ENCODE peak calls at places on chromosome 5, in eight cellular contexts. One of them, this sample, is unnamed.

GRCh38 chr5:78751872-78752271 is 103.3 kb upstream of the LHFPL2 start:
- DNase-seq in pulmonary artery endothelial cell: no peak
- DNase-seq in GM06990: no peak
- DNase-seq in left ventricle myocardium superior: no peak
- DNase-seq in NCI-H460: no peak
- DNase-seq in memory B cell: no peak
- DNase-seq in hepatocyte: no peak
- DNase-seq in globus pallidus: no peak
- DNase-seq in this sample: no peak

GRCh38 chr5:90221947-90222346 is 187.6 kb downstream of the CETN3 start:
- DNase-seq in left ventricle myocardium superior: no peak
- DNase-seq in memory B cell: no peak
- DNase-seq in pulmonary artery endothelial cell: no peak
- DNase-seq in NCI-H460: no peak
- DNase-seq in GM06990: no peak
- DNase-seq in hepatocyte: no peak
- DNase-seq in globus pallidus: no peak
- DNase-seq in this sample: no peak

GRCh38 chr5:138448481-138449398 is 9.9 kb downstream of the REEP2 start:
- DNase-seq in left ventricle myocardium superior: no peak
- DNase-seq in memory B cell: no peak
- DNase-seq in NCI-H460: no peak
- DNase-seq in GM06990: no peak
- DNase-seq in hepatocyte: no peak
- DNase-seq in globus pallidus: no peak
- DNase-seq in pulmonary artery endothelial cell: no peak
- DNase-seq in this sample: no peak

GRCh38 chr5:151213803-151214613 is 9.9 kb downstream of the CCDC69 start:
- DNase-seq in globus pallidus: peak
- DNase-seq in pulmonary artery endothelial cell: no peak
- DNase-seq in memory B cell: peak
- DNase-seq in GM06990: peak
- DNase-seq in NCI-H460: peak
- DNase-seq in hepatocyte: peak
- DNase-seq in left ventricle myocardium superior: peak
- DNase-seq in this sample: peak

GRCh38 chr5:147427784-147428401 is 82.0 kb downstream of the DPYSL3 start:
- DNase-seq in pulmonary artery endothelial cell: no peak
- DNase-seq in left ventricle myocardium superior: no peak
- DNase-seq in NCI-H460: no peak
- DNase-seq in hepatocyte: no peak
- DNase-seq in memory B cell: no peak
- DNase-seq in globus pallidus: no peak
- DNase-seq in GM06990: no peak
- DNase-seq in this sample: no peak

GRCh38 chr5:157108961-157109360 is at the start of gene HAVCR2:
- DNase-seq in globus pallidus: peak
- DNase-seq in hepatocyte: no peak
- DNase-seq in NCI-H460: no peak
- DNase-seq in GM06990: peak
- DNase-seq in left ventricle myocardium superior: peak
- DNase-seq in memory B cell: peak
- DNase-seq in pulmonary artery endothelial cell: no peak
- DNase-seq in this sample: no peak

GRCh38 chr5:39500656-39501295 is 76.0 kb upstream of the DAB2 start:
- DNase-seq in GM06990: no peak
- DNase-seq in left ventricle myocardium superior: no peak
- DNase-seq in memory B cell: no peak
- DNase-seq in pulmonary artery endothelial cell: no peak
- DNase-seq in globus pallidus: no peak
- DNase-seq in NCI-H460: no peak
- DNase-seq in hepatocyte: no peak
- DNase-seq in this sample: no peak

GRCh38 chr5:92081958-92082712 is 699.0 kb upstream of the ARRDC3 start:
- DNase-seq in hepatocyte: no peak
- DNase-seq in GM06990: no peak
- DNase-seq in left ventricle myocardium superior: no peak
- DNase-seq in globus pallidus: no peak
- DNase-seq in memory B cell: no peak
- DNase-seq in NCI-H460: no peak
- DNase-seq in pulmonary artery endothelial cell: no peak
- DNase-seq in this sample: no peak

GRCh38 chr5:10596886-10597451 is 33.1 kb downstream of the ANKRD33B start:
- DNase-seq in memory B cell: no peak
- DNase-seq in hepatocyte: no peak
- DNase-seq in pulmonary artery endothelial cell: no peak
- DNase-seq in NCI-H460: no peak
- DNase-seq in GM06990: no peak
- DNase-seq in globus pallidus: no peak
- DNase-seq in left ventricle myocardium superior: no peak
- DNase-seq in this sample: no peak

GRCh38 chr5:65791721-65792698 is 70.0 kb downstream of the NLN start:
- DNase-seq in memory B cell: no peak
- DNase-seq in GM06990: no peak
- DNase-seq in hepatocyte: no peak
- DNase-seq in pulmonary artery endothelial cell: no peak
- DNase-seq in left ventricle myocardium superior: no peak
- DNase-seq in NCI-H460: no peak
- DNase-seq in globus pallidus: peak
- DNase-seq in this sample: no peak

GRCh38 chr5:124053340-124053739 is 541.4 kb downstream of the CSNK1G3 start:
- DNase-seq in hepatocyte: no peak
- DNase-seq in NCI-H460: no peak
- DNase-seq in left ventricle myocardium superior: no peak
- DNase-seq in globus pallidus: no peak
- DNase-seq in pulmonary artery endothelial cell: no peak
- DNase-seq in memory B cell: no peak
- DNase-seq in GM06990: no peak
- DNase-seq in this sample: no peak

GRCh38 chr5:111251941-111252340 is 27.8 kb downstream of the CAMK4 start:
- DNase-seq in NCI-H460: no peak
- DNase-seq in pulmonary artery endothelial cell: no peak
- DNase-seq in GM06990: no peak
- DNase-seq in globus pallidus: no peak
- DNase-seq in hepatocyte: no peak
- DNase-seq in left ventricle myocardium superior: no peak
- DNase-seq in memory B cell: no peak
- DNase-seq in this sample: no peak

GRCh38 chr5:16791036-16791705 is 144.9 kb downstream of the MYO10 start:
- DNase-seq in globus pallidus: peak
- DNase-seq in memory B cell: peak
- DNase-seq in hepatocyte: peak
- DNase-seq in GM06990: no peak
- DNase-seq in left ventricle myocardium superior: no peak
- DNase-seq in pulmonary artery endothelial cell: peak
- DNase-seq in NCI-H460: peak
- DNase-seq in this sample: peak

GRCh38 chr5:36388288-36388687 is 86.6 kb upstream of the RANBP3L start:
- DNase-seq in globus pallidus: no peak
- DNase-seq in left ventricle myocardium superior: no peak
- DNase-seq in GM06990: no peak
- DNase-seq in memory B cell: no peak
- DNase-seq in hepatocyte: no peak
- DNase-seq in NCI-H460: no peak
- DNase-seq in pulmonary artery endothelial cell: no peak
- DNase-seq in this sample: no peak

This sample was measured in CMK.